ENCODE peak calls at places on chromosomes 13 and 19, in six cellular contexts. I is amygdala, H is A549, J is GM12865, K is brain microvascular endothelial cell, C is C1 segment of cervical spinal cord. S is an unnamed sample.

GRCh38 chr13:59157181-59157580 is 1006.5 kb downstream of the DIAPH3 start:
- DNase-seq in K (no peak), C (no peak), H (no peak), J (no peak), I (no peak), S (no peak)

GRCh38 chr19:799076-799881 is 2.0 kb downstream of the PTBP1 start:
- DNase-seq in J (peak), H (no peak), I (no peak), C (no peak), K (no peak), S (no peak)

GRCh38 chr13:103531278-103531677 is 465.1 kb upstream of the SLC10A2 start:
- DNase-seq in C (no peak), J (no peak), H (no peak), I (no peak), K (no peak), S (no peak)

GRCh38 chr19:46975918-46976782 is 43.5 kb upstream of the NPAS1 start:
- DNase-seq in J (no peak), I (peak), K (peak), H (peak), C (peak), S (no peak)

GRCh38 chr13:98500963-98501421 is 75.9 kb downstream of the STK24 start:
- DNase-seq in J (peak), I (no peak), C (no peak), K (no peak), H (no peak), S (no peak)

GRCh38 chr19:2952953-2953481 is 8.2 kb upstream of the ZNF77 start:
- DNase-seq in K (no peak), H (no peak), I (no peak), J (peak), C (no peak), S (no peak)

GRCh38 chr19:14103310-14103709 is 12.8 kb upstream of the SAMD1 start:
- DNase-seq in J (no peak), I (no peak), K (no peak), C (no peak), H (no peak), S (no peak)

GRCh38 chr13:20412761-20413355 is 112.8 kb downstream of the CRYL1 start:
- DNase-seq in H (no peak), C (no peak), K (no peak), J (no peak), I (no peak), S (no peak)

GRCh38 chr19:8302357-8302691 is 5.8 kb downstream of the CD320 start:
- DNase-seq in C (no peak), H (no peak), K (no peak), J (no peak), I (no peak), S (no peak)

GRCh38 chr13:21053231-21053630 is 8.2 kb downstream of the LATS2 start:
- DNase-seq in C (no peak), K (no peak), J (no peak), H (no peak), I (no peak), S (no peak)

GRCh38 chr13:32838985-32839384 is 177.2 kb upstream of the KL start:
- DNase-seq in J (peak), C (no peak), K (peak), H (peak), I (no peak), S (no peak)

GRCh38 chr13:45331981-45332830 is 8.8 kb downstream of the TPT1 start:
- DNase-seq in C (no peak), J (no peak), K (peak), H (peak), I (no peak), S (no peak)

GRCh38 chr19:32671883-32672282 is 3.1 kb downstream of the ANKRD27 start:
- DNase-seq in K (no peak), I (no peak), J (no peak), C (no peak), H (no peak), S (no peak)

GRCh38 chr19:3944018-3944721 is 11.3 kb downstream of the NMRK2 start:
- DNase-seq in J (no peak), H (no peak), C (no peak), K (no peak), I (no peak), S (no peak)

GRCh38 chr19:41774515-41774980 is 19.2 kb downstream of the CEACAM6 start:
- DNase-seq in H (peak), J (no peak), C (no peak), I (no peak), K (no peak), S (no peak)

GRCh38 chr13:113591750-113592149 is 7.2 kb downstream of the TFDP1 start:
- DNase-seq in J (no peak), K (no peak), C (no peak), H (no peak), I (no peak), S (no peak)

GRCh38 chr19:9791552-9792181 is 23.1 kb upstream of the ZNF846 start:
- DNase-seq in K (peak), J (peak), C (peak), H (peak), I (peak), S (peak)

GRCh38 chr19:32595491-32595890 is 14.5 kb downstream of the PDCD5 start:
- DNase-seq in J (no peak), K (no peak), C (no peak), I (no peak), H (no peak), S (no peak)

GRCh38 chr13:102289606-102290005 is 112.2 kb downstream of the FGF14 start:
- DNase-seq in C (no peak), K (no peak), I (no peak), H (no peak), J (no peak), S (no peak)

GRCh38 chr19:4115050-4115817 is 8.7 kb downstream of the MAP2K2 start:
- DNase-seq in H (no peak), K (no peak), J (peak), C (no peak), I (no peak), S (no peak)

GRCh38 chr13:94305934-94306333 is 173.5 kb downstream of the DCT start:
- DNase-seq in H (no peak), K (no peak), I (no peak), J (no peak), C (no peak), S (no peak)

GRCh38 chr13:109738298-109738746 is 48.1 kb downstream of the IRS2 start:
- DNase-seq in H (no peak), K (no peak), J (no peak), C (no peak), I (no peak), S (no peak)